ENCODE peak calls at places on chromosomes 5 and 9, in nine cellular contexts. D is left lung, R is tibial nerve, P is WERI-Rb-1, B is breast epithelium, X is IMR-90, U is fibroblast of lung, G is ovary, F is tibial artery. A is an unnamed sample. For H3K27me3, the result is how much of the 10 kb centered on the place peaks cover.

GRCh38 chr9:38316166-38316765 is 76.2 kb upstream of the ALDH1B1 start:
- DNase-seq in D (no peak), R (no peak), P (no peak), B (no peak), X (no peak), U (no peak), G (no peak), F (no peak), A (no peak)

GRCh38 chr9:32954642-32955041 is 46.8 kb downstream of the APTX start:
- DNase-seq in D (no peak), R (no peak), P (no peak), B (no peak), X (peak), U (peak), G (no peak), F (no peak), A (peak)

GRCh38 chr5:149140197-149141002 is 893 bp upstream of the ABLIM3 start:
- DNase-seq in D (no peak), R (no peak), P (no peak), B (no peak), X (peak), U (no peak), G (no peak), F (no peak), A (no peak)

GRCh38 chr9:98280574-98280973 is 25.1 kb upstream of the TBC1D2 start:
- DNase-seq in D (no peak), R (no peak), P (peak), B (no peak), X (no peak), U (no peak), G (no peak), F (no peak), A (no peak)

GRCh38 chr5:13278148-13278547 is 666.3 kb downstream of the DNAH5 start:
- DNase-seq in D (no peak), R (no peak), P (no peak), B (no peak), X (no peak), U (no peak), G (no peak), F (no peak), A (no peak)

GRCh38 chr9:17519761-17520160 is 59.1 kb upstream of the SH3GL2 start:
- DNase-seq in D (no peak), R (no peak), P (no peak), B (no peak), X (peak), U (peak), G (no peak), F (no peak), A (no peak)

GRCh38 chr5:86918246-86918645 is 300.5 kb downstream of the COX7C start:
- DNase-seq in D (no peak), R (no peak), P (no peak), B (no peak), X (no peak), U (no peak), G (no peak), F (no peak), A (no peak)

GRCh38 chr9:127095416-127095815 is 27.0 kb downstream of the ANGPTL2 start:
- DNase-seq in D (no peak), R (no peak), P (no peak), B (no peak), X (no peak), U (no peak), G (no peak), F (peak), A (no peak)

GRCh38 chr5:36839479-36839878 is 37.1 kb upstream of the NIPBL start:
- DNase-seq in D (no peak), R (no peak), P (no peak), B (no peak), X (no peak), U (no peak), G (no peak), F (no peak), A (no peak)

GRCh38 chr9:111966851-111967250 is 70.2 kb downstream of the UGCG start:
- DNase-seq in D (no peak), R (no peak), P (peak), B (no peak), X (peak), U (peak), G (no peak), F (no peak), A (no peak)

GRCh38 chr5:176364765-176365662 is at the start of gene ARL10:
- DNase-seq in D (no peak), R (no peak), P (peak), B (no peak), X (peak), U (peak), G (peak), F (peak), A (no peak)

GRCh38 chr9:97779608-97780007 is 73.4 kb upstream of the FOXE1 start:
- DNase-seq in D (no peak), R (no peak), P (no peak), B (no peak), X (no peak), U (no peak), G (no peak), F (no peak), A (no peak)

GRCh38 chr5:60668715-60669304 is 31.2 kb downstream of the DEPDC1B start:
- DNase-seq in D (no peak), R (no peak), P (no peak), B (no peak), X (peak), U (peak), G (no peak), F (no peak), A (no peak)

GRCh38 chr5:7882926-7883325 is 14.0 kb downstream of the MTRR start:
- DNase-seq in D (no peak), R (no peak), P (no peak), B (no peak), X (no peak), U (no peak), G (no peak), F (no peak), A (no peak)

GRCh38 chr5:128350705-128351104 is 187.3 kb downstream of the FBN2 start:
- DNase-seq in D (no peak), R (no peak), P (no peak), B (no peak), X (no peak), U (no peak), G (no peak), F (no peak), A (no peak)

GRCh38 chr5:149740866-149741459 is 10.9 kb downstream of the PPARGC1B start:
- DNase-seq in D (no peak), R (no peak), P (no peak), B (no peak), X (no peak), U (no peak), G (no peak), F (no peak), A (no peak)

DNA sequence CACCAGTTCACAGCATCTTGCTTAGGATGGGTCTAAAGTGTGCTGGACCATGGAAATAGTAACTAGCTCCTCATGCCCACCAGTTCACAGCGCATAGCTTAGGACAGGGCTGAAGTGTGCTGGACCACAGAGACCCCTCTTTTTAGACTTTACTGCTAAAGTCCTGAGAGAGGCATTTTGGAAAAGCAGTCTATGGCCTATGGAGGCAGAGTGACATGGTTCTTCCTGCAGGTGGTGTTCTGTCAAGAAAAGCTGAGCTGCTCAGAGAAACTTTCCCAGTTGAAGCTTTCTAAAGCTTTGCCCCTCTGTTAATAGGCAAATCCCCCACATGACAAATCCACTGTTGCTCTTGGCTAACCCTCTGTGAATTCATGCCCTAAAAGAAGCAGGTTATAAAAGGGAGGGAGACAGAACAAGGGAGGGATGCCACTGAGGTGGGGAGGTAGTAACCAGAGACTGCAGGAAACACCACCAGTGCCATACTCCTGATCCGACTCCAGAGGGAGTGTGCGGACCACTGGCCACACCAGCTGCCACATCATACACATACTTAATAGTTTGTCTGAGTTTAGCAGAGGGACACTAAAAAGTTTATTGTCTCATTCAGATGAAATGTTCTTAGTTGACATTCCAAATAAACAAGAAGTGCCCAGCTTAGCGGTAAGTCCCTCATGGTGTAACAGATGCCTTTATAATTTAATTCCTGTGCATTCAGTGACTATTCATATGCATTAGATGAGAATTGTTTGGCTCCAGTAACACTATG is 236.1 kb upstream of the NFIL3 start:
- DNase-seq in D (no peak), R (no peak), P (peak), B (no peak), X (peak), U (peak), G (no peak), F (no peak), A (no peak)
- TF ChIP-seq CTCF in D (peak), R (peak), P (peak), B (no peak), X (peak), U (peak), G (peak), F (no peak), A (peak)

GRCh38 chr9:131627846-131628820 is 82.8 kb downstream of the PRRT1B start:
- DNase-seq in D (peak), R (no peak), P (peak), B (no peak), X (peak), U (peak), G (no peak), F (no peak), A (no peak)
- H3K4me3 ChIP-seq in D (no peak), R (no peak), P (no peak), B (no peak), X (no peak), U (no peak), G (no peak), F (no peak), A (no peak)

GRCh38 chr9:130920762-130921482 is 18.1 kb downstream of the FIBCD1 start:
- DNase-seq in D (no peak), R (no peak), P (no peak), B (no peak), X (no peak), U (no peak), G (no peak), F (no peak), A (no peak)

GRCh38 chr9:130918870-130919558 is 20.0 kb downstream of the FIBCD1 start:
- DNase-seq in D (no peak), R (no peak), P (no peak), B (no peak), X (no peak), U (no peak), G (no peak), F (no peak), A (no peak)

GRCh38 chr9:130920233-130920632 is 18.8 kb downstream of the FIBCD1 start:
- DNase-seq in D (no peak), R (no peak), P (no peak), B (no peak), X (no peak), U (no peak), G (no peak), F (no peak), A (no peak)

GRCh38 chr9:130918102-130918869 is 20.8 kb downstream of the FIBCD1 start:
- DNase-seq in D (no peak), R (no peak), P (no peak), B (no peak), X (no peak), U (no peak), G (no peak), F (no peak), A (no peak)

DNA sequence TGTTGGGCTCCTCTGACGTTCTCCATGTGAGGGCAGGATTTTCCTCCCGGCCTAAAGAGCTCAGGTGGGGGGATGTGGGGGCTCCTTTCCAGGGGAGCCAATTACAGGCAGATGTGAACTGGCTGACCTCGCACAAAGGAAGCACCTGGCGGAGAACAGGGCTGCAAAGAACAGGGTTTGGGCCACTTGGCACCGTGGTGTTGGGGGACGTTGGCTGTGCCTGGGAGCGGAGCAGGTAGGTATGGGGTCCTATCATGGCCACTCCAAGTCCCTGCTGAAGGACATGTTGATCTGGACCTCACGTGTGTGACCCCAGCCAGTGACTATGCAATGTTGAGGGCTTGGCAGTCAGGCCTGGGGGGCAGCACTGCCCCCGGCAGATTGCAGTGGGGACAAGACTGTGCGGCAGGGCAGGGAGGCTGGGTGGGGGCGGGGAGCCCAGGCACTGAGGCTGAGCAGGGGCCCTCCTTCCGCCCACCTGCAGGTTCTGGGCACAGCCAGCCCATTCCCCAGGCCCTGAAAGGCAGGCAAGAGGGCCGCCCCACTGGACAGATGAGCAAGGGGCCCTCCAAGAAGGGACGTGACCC is 19.4 kb downstream of the FIBCD1 start:
- DNase-seq in D (no peak), R (no peak), P (no peak), B (no peak), X (no peak), U (no peak), G (no peak), F (no peak), A (no peak)
- H3K27me3 ChIP-seq in D (half or more), R (under half), P (under half), B (under half), X (under half), U (under half), G (under half), F (under half), A (under half)

GRCh38 chr9:7094052-7094451 is 336.3 kb downstream of the KDM4C start:
- DNase-seq in D (no peak), R (no peak), P (peak), B (no peak), X (peak), U (no peak), G (no peak), F (no peak), A (no peak)
- TF ChIP-seq CTCF in D (no peak), R (no peak), P (peak), B (no peak), X (peak), U (peak), G (no peak), F (no peak), A (peak)

DNA sequence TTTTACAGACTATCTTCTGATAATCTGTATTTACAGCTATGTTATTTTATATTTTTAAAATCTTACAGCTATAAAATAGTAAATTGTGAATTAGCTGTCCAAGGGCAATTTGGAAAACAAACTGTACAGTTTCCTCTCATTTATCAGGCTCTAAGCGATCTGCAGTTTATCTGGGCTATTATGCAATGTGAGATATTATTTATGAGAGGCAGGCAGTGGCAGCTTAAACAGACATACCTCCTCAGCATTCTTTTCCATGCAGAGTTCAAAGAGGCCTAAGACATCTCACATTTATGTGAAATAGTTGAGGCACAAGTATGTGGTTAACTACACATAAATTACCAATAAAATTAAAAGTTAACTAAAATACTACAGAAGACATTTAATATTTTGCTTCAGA is 10.2 kb downstream of the NIPSNAP3B start:
- DNase-seq in D (no peak), R (no peak), P (no peak), B (no peak), X (no peak), U (no peak), G (no peak), F (no peak), A (no peak)
- H3K4me3 ChIP-seq in D (no peak), R (no peak), P (no peak), B (no peak), X (no peak), U (no peak), G (no peak), F (no peak), A (no peak)

DNA sequence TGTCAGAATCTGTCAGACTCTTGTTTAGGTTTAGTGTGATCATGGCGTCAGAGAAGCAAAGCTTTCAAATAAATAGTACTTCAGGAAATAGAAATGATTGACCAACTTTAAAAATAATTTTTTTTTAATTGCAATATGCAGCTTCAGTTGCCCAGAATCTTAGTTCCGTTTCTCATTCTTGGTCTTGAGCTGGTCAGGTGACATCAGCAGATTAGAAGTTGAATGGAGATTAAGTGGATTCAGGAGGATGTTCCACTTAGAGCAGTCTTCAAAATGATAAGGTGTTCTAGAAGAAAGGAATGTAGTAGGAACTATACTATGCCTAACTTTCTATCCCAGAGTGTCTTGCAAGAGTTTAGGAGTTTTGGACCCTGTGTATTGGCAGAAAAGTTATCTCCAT is 30.6 kb downstream of the OTULIN start:
- DNase-seq in D (no peak), R (no peak), P (no peak), B (no peak), X (no peak), U (no peak), G (no peak), F (no peak), A (no peak)
- H3K27me3 ChIP-seq in D (under half), R (under half), P (under half), B (under half), X (under half), U (under half), G (under half), F (under half), A (under half)

GRCh38 chr5:522899-523657 is 1.2 kb downstream of the SLC9A3 start:
- DNase-seq in D (no peak), R (no peak), P (peak), B (no peak), X (no peak), U (no peak), G (no peak), F (no peak), A (no peak)
- TF ChIP-seq CTCF in D (no peak), R (no peak), P (no peak), B (no peak), X (no peak), U (no peak), G (no peak), F (no peak), A (no peak)

GRCh38 chr9:114590328-114590727 is 2.8 kb downstream of the ATP6V1G1 start:
- DNase-seq in D (no peak), R (no peak), P (no peak), B (no peak), X (no peak), U (no peak), G (no peak), F (no peak), A (no peak)

GRCh38 chr9:114594136-114594535 is 6.6 kb downstream of the ATP6V1G1 start:
- DNase-seq in D (no peak), R (no peak), P (no peak), B (no peak), X (no peak), U (no peak), G (no peak), F (no peak), A (no peak)

GRCh38 chr9:114592356-114592755 is 4.8 kb downstream of the ATP6V1G1 start:
- DNase-seq in D (no peak), R (no peak), P (no peak), B (no peak), X (peak), U (no peak), G (no peak), F (no peak), A (no peak)

GRCh38 chr9:114588671-114589526 is 1.3 kb downstream of the ATP6V1G1 start:
- DNase-seq in D (no peak), R (no peak), P (no peak), B (no peak), X (peak), U (peak), G (no peak), F (no peak), A (no peak)

GRCh38 chr9:114591206-114591853 is 3.8 kb downstream of the ATP6V1G1 start:
- DNase-seq in D (no peak), R (no peak), P (no peak), B (no peak), X (no peak), U (peak), G (no peak), F (no peak), A (no peak)
- H3K4me3 ChIP-seq in D (no peak), R (no peak), P (no peak), B (no peak), X (no peak), U (no peak), G (no peak), F (no peak), A (no peak)

DNA sequence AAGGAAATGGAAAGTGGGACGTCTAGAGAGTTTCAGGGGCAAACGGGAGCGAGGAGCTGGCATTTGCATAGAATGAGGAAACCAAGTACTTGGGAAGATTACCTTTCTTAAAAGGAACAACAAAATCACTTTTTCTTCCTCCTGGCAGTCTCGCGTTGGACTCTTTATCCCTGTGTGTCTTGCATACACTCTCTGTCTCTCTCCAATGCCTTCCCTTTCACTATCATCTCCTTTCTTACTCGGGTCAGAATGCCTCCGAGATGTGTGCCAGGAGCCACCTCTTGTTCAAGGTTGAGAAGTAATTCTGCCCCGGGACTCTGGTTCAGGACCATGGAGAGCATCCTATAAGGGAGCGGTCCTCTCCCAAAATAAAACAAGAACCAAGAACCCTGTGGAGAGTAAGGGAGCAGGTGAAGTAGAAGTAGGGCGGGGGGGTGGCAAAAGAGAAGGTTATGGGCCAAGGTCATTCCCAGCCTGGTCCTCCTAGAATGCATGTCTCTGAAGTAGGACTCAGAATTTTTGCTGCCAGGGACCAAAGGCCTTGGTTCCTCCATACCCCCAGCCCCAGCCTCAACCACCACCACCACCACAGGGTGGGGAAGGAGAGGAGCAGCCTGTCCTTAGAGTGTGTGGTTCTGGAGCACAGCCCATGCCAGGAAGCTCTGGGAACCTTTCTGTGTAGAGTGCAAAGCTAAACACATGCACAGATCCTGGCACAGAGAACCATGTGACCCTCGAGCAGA is 72.1 kb upstream of the ARAP3 start:
- DNase-seq in D (no peak), R (no peak), P (no peak), B (no peak), X (peak), U (peak), G (no peak), F (no peak), A (no peak)
- H3K27me3 ChIP-seq in D (half or more), R (under half), P (under half), B (under half), X (half or more), U (under half), G (under half), F (under half), A (under half)